ENCODE peak calls at places on chromosomes 5 and 9, in eight cellular contexts. L, E, Y, T, Z, M, P and Q are unnamed samples.

GRCh38 chr5:36696059-36696673 is 89.8 kb downstream of the SLC1A3 start:
- DNase-seq in L (peak), E (peak), Y (peak), T (peak), Z (peak), M (peak), P (peak), Q (peak)

GRCh38 chr9:123522921-123523320 is 166.9 kb downstream of the CRB2 start:
- DNase-seq in L (no peak), E (no peak), Y (no peak), T (no peak), Z (no peak), M (no peak), P (no peak), Q (no peak)

GRCh38 chr9:111481885-111482636 is 2.1 kb downstream of the ECPAS start:
- DNase-seq in L (peak), E (no peak), Y (no peak), T (no peak), Z (peak), M (no peak), P (peak), Q (no peak)

GRCh38 chr5:86684222-86684621 is 66.5 kb downstream of the COX7C start:
- DNase-seq in L (no peak), E (no peak), Y (no peak), T (no peak), Z (peak), M (no peak), P (no peak), Q (no peak)

GRCh38 chr9:121981118-121981883 is 111.8 kb downstream of the TTLL11 start:
- DNase-seq in L (no peak), E (no peak), Y (no peak), T (no peak), Z (no peak), M (no peak), P (no peak), Q (no peak)

GRCh38 chr5:40572947-40573346 is 106.8 kb upstream of the PTGER4 start:
- DNase-seq in L (no peak), E (no peak), Y (no peak), T (no peak), Z (peak), M (no peak), P (peak), Q (no peak)

GRCh38 chr5:35458824-35459207 is 158.8 kb upstream of the SPEF2 start:
- DNase-seq in L (no peak), E (no peak), Y (no peak), T (no peak), Z (no peak), M (peak), P (no peak), Q (no peak)

GRCh38 chr5:163894645-163895044 is 389.2 kb downstream of the MAT2B start:
- DNase-seq in L (no peak), E (no peak), Y (no peak), T (no peak), Z (peak), M (no peak), P (peak), Q (no peak)

GRCh38 chr9:91951944-91952520 is 2.0 kb upstream of the ROR2 start:
- DNase-seq in L (no peak), E (no peak), Y (no peak), T (no peak), Z (peak), M (no peak), P (peak), Q (no peak)

GRCh38 chr5:79036769-79037168 is 32.7 kb downstream of the DMGDH start:
- DNase-seq in L (no peak), E (no peak), Y (no peak), T (no peak), Z (no peak), M (no peak), P (no peak), Q (no peak)

GRCh38 chr9:22103650-22104575 is 94.8 kb upstream of the CDKN2B start:
- DNase-seq in L (no peak), E (no peak), Y (no peak), T (no peak), Z (peak), M (no peak), P (peak), Q (no peak)

GRCh38 chr9:69412741-69413150 is 87.7 kb downstream of the ENTREP1 start:
- DNase-seq in L (no peak), E (no peak), Y (no peak), T (peak), Z (peak), M (peak), P (peak), Q (no peak)

GRCh38 chr9:106707291-106707690 is 155.7 kb upstream of the ZNF462 start:
- DNase-seq in L (no peak), E (no peak), Y (no peak), T (no peak), Z (peak), M (no peak), P (no peak), Q (no peak)

GRCh38 chr9:106704056-106704625 is 158.8 kb upstream of the ZNF462 start:
- DNase-seq in L (no peak), E (no peak), Y (no peak), T (no peak), Z (peak), M (no peak), P (no peak), Q (no peak)

GRCh38 chr9:106712279-106712678 is 150.7 kb upstream of the ZNF462 start:
- DNase-seq in L (no peak), E (no peak), Y (no peak), T (no peak), Z (no peak), M (no peak), P (no peak), Q (no peak)

GRCh38 chr9:106708147-106708838 is 154.7 kb upstream of the ZNF462 start:
- DNase-seq in L (no peak), E (no peak), Y (no peak), T (no peak), Z (peak), M (no peak), P (no peak), Q (no peak)

GRCh38 chr9:106707722-106708121 is 155.2 kb upstream of the ZNF462 start:
- DNase-seq in L (no peak), E (no peak), Y (no peak), T (no peak), Z (no peak), M (no peak), P (no peak), Q (no peak)
- H3K4me3 ChIP-seq in L (no peak), E (no peak), Y (no peak), T (no peak), Z (no peak), M (no peak), P (no peak), Q (no peak)

GRCh38 chr5:171309276-171309525 is 153 bp downstream of the TLX3 start:
- DNase-seq in L (no peak), E (no peak), Y (no peak), T (no peak), Z (no peak), M (no peak), P (no peak), Q (no peak)
- H3K4me3 ChIP-seq in L (no peak), E (no peak), Y (no peak), T (peak), Z (no peak), M (no peak), P (no peak), Q (no peak)

DNA sequence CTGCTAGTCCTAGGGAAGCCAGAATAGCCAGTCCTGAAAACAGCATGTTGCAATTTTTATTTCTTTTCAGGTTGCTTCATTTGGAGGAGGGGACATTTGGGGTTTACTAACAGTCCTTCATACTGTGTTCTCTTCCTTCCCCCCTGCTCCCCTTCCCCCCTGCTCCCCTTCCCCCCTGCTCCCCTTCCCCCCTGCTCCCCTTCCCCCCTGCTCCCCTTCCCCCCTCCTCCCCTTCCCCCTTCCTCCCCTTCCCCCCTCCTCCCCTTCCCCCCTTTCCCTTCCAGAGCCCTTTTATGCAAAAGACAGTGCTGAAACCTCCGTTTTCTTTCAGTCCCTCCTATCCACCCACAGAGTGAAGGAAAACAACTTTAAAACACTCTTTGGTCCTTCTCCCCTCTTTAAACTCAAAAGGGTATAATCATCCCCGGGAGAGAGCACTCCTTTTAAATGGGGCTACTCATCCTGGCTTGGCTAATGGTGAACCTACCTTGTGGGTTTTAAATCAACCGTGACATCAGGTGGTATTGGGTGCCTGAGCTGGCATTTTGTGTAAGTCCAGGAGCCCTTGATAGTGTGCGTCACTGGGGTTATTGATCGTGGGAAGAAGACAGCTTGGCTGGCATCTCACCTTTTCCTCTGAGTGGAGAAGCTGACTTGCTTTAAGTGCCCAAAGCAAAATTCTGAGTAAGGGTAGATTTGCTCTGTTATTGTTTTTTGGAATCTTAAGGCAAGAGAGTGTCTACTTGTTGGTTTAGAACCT is 2.6 kb downstream of the LARP1 start:
- DNase-seq in L (peak), E (no peak), Y (peak), T (no peak), Z (peak), M (no peak), P (no peak), Q (no peak)
- H3K4me3 ChIP-seq in L (peak), E (peak), Y (peak), T (peak), Z (peak), M (peak), P (peak), Q (peak)

DNA sequence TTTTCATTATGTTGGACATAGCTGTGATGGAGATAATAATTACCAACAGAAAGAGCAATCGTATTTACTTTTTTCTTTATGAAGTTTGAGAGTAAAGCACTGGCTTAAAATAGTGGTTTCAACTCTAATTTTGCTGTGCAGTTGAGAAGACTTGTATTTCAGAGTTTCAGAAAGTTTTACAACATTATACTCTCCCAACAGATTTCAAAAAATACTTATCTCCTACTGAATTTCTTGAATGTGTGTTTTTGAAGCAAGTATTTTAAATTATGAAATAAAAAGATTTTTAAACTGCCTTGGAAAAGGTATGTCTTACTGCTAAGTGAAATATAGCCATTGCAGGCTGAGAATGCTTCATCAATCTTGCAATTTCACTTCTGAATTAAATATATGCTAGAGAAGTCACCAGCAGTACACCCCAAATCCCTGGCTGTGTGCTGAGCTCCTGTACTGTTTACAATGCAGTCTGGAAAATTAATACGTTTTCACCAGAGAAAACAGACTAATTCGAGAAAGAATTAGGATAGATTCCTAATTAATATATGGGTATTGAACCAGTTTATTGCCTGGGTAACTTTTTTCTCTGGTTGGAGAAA is 3.0 kb downstream of the PRDM6 start:
- DNase-seq in L (no peak), E (no peak), Y (no peak), T (no peak), Z (no peak), M (no peak), P (no peak), Q (no peak)
- H3K4me3 ChIP-seq in L (no peak), E (no peak), Y (no peak), T (no peak), Z (no peak), M (no peak), P (no peak), Q (no peak)